ENCODE peak calls at places on chromosomes 3 and 15, in seven cellular contexts. One of them, this sample, is unnamed.

GRCh38 chr15:38745136-38745535 is 180.5 kb upstream of the RASGRP1 start:
- DNase-seq in A549: no peak
- DNase-seq in glutamatergic neuron: no peak
- DNase-seq in body of pancreas: no peak
- DNase-seq in CD8-positive, alpha-beta T cell: no peak
- DNase-seq in type B pancreatic cell: no peak
- DNase-seq in cardiac fibroblast: no peak
- DNase-seq in this sample: no peak

GRCh38 chr3:127574880-127575878 is 15.4 kb downstream of the TPRA1 start:
- DNase-seq in A549: peak; percentile 89
- DNase-seq in glutamatergic neuron: peak; percentile 83
- DNase-seq in body of pancreas: peak; percentile 86
- DNase-seq in CD8-positive, alpha-beta T cell: peak; percentile 83
- DNase-seq in type B pancreatic cell: peak; percentile 88
- DNase-seq in cardiac fibroblast: peak; percentile 96
- DNase-seq in this sample: peak; percentile 85

GRCh38 chr3:87120850-87121249 is 106.3 kb upstream of the CHMP2B start:
- DNase-seq in A549: no peak
- DNase-seq in glutamatergic neuron: no peak
- DNase-seq in body of pancreas: no peak
- DNase-seq in CD8-positive, alpha-beta T cell: no peak
- DNase-seq in type B pancreatic cell: no peak
- DNase-seq in cardiac fibroblast: no peak
- DNase-seq in this sample: no peak

GRCh38 chr3:194097141-194097880 is 38.6 kb upstream of the HES1 start:
- DNase-seq in A549: no peak
- DNase-seq in glutamatergic neuron: no peak
- DNase-seq in body of pancreas: peak; percentile 84
- DNase-seq in CD8-positive, alpha-beta T cell: no peak
- DNase-seq in type B pancreatic cell: no peak
- DNase-seq in cardiac fibroblast: no peak
- DNase-seq in this sample: no peak

GRCh38 chr15:78162038-78162437 is 12.9 kb downstream of the IDH3A start:
- DNase-seq in A549: no peak
- DNase-seq in glutamatergic neuron: no peak
- DNase-seq in body of pancreas: no peak
- DNase-seq in CD8-positive, alpha-beta T cell: peak; percentile 59
- DNase-seq in type B pancreatic cell: no peak
- DNase-seq in cardiac fibroblast: no peak
- DNase-seq in this sample: no peak

GRCh38 chr3:175260145-175260794 is 401.1 kb downstream of the NAALADL2 start:
- DNase-seq in A549: no peak
- DNase-seq in glutamatergic neuron: no peak
- DNase-seq in body of pancreas: no peak
- DNase-seq in CD8-positive, alpha-beta T cell: no peak
- DNase-seq in type B pancreatic cell: no peak
- DNase-seq in cardiac fibroblast: peak; percentile 90
- DNase-seq in this sample: no peak

GRCh38 chr3:50708620-50709019 is 33.9 kb downstream of the DOCK3 start:
- DNase-seq in A549: no peak
- DNase-seq in glutamatergic neuron: no peak
- DNase-seq in body of pancreas: no peak
- DNase-seq in CD8-positive, alpha-beta T cell: peak; percentile 28
- DNase-seq in type B pancreatic cell: no peak
- DNase-seq in cardiac fibroblast: no peak
- DNase-seq in this sample: no peak

GRCh38 chr3:4936982-4937614 is 42.1 kb upstream of the BHLHE40 start:
- DNase-seq in A549: no peak
- DNase-seq in glutamatergic neuron: no peak
- DNase-seq in body of pancreas: no peak
- DNase-seq in CD8-positive, alpha-beta T cell: no peak
- DNase-seq in type B pancreatic cell: no peak
- DNase-seq in cardiac fibroblast: no peak
- DNase-seq in this sample: no peak

GRCh38 chr15:27214032-27214431 is 243.1 kb downstream of the GABRG3 start:
- DNase-seq in A549: no peak
- DNase-seq in glutamatergic neuron: no peak
- DNase-seq in body of pancreas: no peak
- DNase-seq in CD8-positive, alpha-beta T cell: no peak
- DNase-seq in type B pancreatic cell: no peak
- DNase-seq in cardiac fibroblast: no peak
- DNase-seq in this sample: no peak

GRCh38 chr3:133805384-133805701 is 272 bp upstream of the SRPRB start:
- DNase-seq in A549: no peak
- DNase-seq in glutamatergic neuron: no peak
- DNase-seq in body of pancreas: no peak
- DNase-seq in CD8-positive, alpha-beta T cell: no peak
- DNase-seq in type B pancreatic cell: no peak
- DNase-seq in cardiac fibroblast: no peak
- DNase-seq in this sample: no peak

GRCh38 chr3:86996261-86996955 is 5.5 kb upstream of the VGLL3 start:
- DNase-seq in A549: no peak
- DNase-seq in glutamatergic neuron: no peak
- DNase-seq in body of pancreas: no peak
- DNase-seq in CD8-positive, alpha-beta T cell: no peak
- DNase-seq in type B pancreatic cell: no peak
- DNase-seq in cardiac fibroblast: peak; percentile 92
- DNase-seq in this sample: no peak

GRCh38 chr15:66578286-66578875 is 12.6 kb upstream of the LCTL start:
- DNase-seq in A549: no peak
- DNase-seq in glutamatergic neuron: no peak
- DNase-seq in body of pancreas: no peak
- DNase-seq in CD8-positive, alpha-beta T cell: no peak
- DNase-seq in type B pancreatic cell: no peak
- DNase-seq in cardiac fibroblast: peak; percentile 91
- DNase-seq in this sample: no peak

GRCh38 chr3:111336511-111336910 is 205.5 kb upstream of the CD96 start:
- DNase-seq in A549: no peak
- DNase-seq in glutamatergic neuron: no peak
- DNase-seq in body of pancreas: no peak
- DNase-seq in CD8-positive, alpha-beta T cell: no peak
- DNase-seq in type B pancreatic cell: no peak
- DNase-seq in cardiac fibroblast: no peak
- DNase-seq in this sample: no peak

GRCh38 chr15:37372064-37372463 is 271.7 kb upstream of the MEIS2 start:
- DNase-seq in A549: no peak
- DNase-seq in glutamatergic neuron: no peak
- DNase-seq in body of pancreas: no peak
- DNase-seq in CD8-positive, alpha-beta T cell: no peak
- DNase-seq in type B pancreatic cell: no peak
- DNase-seq in cardiac fibroblast: no peak
- DNase-seq in this sample: no peak

GRCh38 chr3:17090271-17090992 is 205.7 kb downstream of the PLCL2 start:
- DNase-seq in A549: no peak
- DNase-seq in glutamatergic neuron: no peak
- DNase-seq in body of pancreas: no peak
- DNase-seq in CD8-positive, alpha-beta T cell: no peak
- DNase-seq in type B pancreatic cell: no peak
- DNase-seq in cardiac fibroblast: no peak
- DNase-seq in this sample: no peak

GRCh38 chr3:146133436-146133835 is 27.5 kb downstream of the PLOD2 start:
- DNase-seq in A549: no peak
- DNase-seq in glutamatergic neuron: no peak
- DNase-seq in body of pancreas: no peak
- DNase-seq in CD8-positive, alpha-beta T cell: no peak
- DNase-seq in type B pancreatic cell: no peak
- DNase-seq in cardiac fibroblast: no peak
- DNase-seq in this sample: no peak

GRCh38 chr15:100112636-100113305 is 229.0 kb downstream of the ADAMTS17 start:
- DNase-seq in A549: no peak
- DNase-seq in glutamatergic neuron: no peak
- DNase-seq in body of pancreas: no peak
- DNase-seq in CD8-positive, alpha-beta T cell: no peak
- DNase-seq in type B pancreatic cell: no peak
- DNase-seq in cardiac fibroblast: no peak
- DNase-seq in this sample: no peak

GRCh38 chr15:66080791-66081475 is 172.6 kb downstream of the MEGF11 start:
- DNase-seq in A549: peak; percentile 40
- DNase-seq in glutamatergic neuron: peak; percentile 40
- DNase-seq in body of pancreas: peak; percentile 60
- DNase-seq in CD8-positive, alpha-beta T cell: no peak
- DNase-seq in type B pancreatic cell: no peak
- DNase-seq in cardiac fibroblast: peak; percentile 58
- DNase-seq in this sample: peak; percentile 53

GRCh38 chr3:103181175-103181574 is 746.4 kb downstream of the ZPLD1 start:
- DNase-seq in A549: no peak
- DNase-seq in glutamatergic neuron: no peak
- DNase-seq in body of pancreas: no peak
- DNase-seq in CD8-positive, alpha-beta T cell: no peak
- DNase-seq in type B pancreatic cell: no peak
- DNase-seq in cardiac fibroblast: no peak
- DNase-seq in this sample: no peak

GRCh38 chr3:68878322-68878721 is 54.0 kb downstream of the TAFA4 start:
- DNase-seq in A549: peak; percentile 4
- DNase-seq in glutamatergic neuron: no peak
- DNase-seq in body of pancreas: no peak
- DNase-seq in CD8-positive, alpha-beta T cell: no peak
- DNase-seq in type B pancreatic cell: no peak
- DNase-seq in cardiac fibroblast: peak; percentile 45
- DNase-seq in this sample: no peak

GRCh38 chr3:149271669-149272068 is 50.0 kb upstream of the CP start:
- DNase-seq in A549: no peak
- DNase-seq in glutamatergic neuron: no peak
- DNase-seq in body of pancreas: no peak
- DNase-seq in CD8-positive, alpha-beta T cell: no peak
- DNase-seq in type B pancreatic cell: no peak
- DNase-seq in cardiac fibroblast: no peak
- DNase-seq in this sample: no peak

GRCh38 chr3:186630950-186631624 is 9.1 kb upstream of the FETUB start:
- DNase-seq in A549: no peak
- DNase-seq in glutamatergic neuron: no peak
- DNase-seq in body of pancreas: no peak
- DNase-seq in CD8-positive, alpha-beta T cell: no peak
- DNase-seq in type B pancreatic cell: no peak
- DNase-seq in cardiac fibroblast: no peak
- DNase-seq in this sample: no peak

DNA sequence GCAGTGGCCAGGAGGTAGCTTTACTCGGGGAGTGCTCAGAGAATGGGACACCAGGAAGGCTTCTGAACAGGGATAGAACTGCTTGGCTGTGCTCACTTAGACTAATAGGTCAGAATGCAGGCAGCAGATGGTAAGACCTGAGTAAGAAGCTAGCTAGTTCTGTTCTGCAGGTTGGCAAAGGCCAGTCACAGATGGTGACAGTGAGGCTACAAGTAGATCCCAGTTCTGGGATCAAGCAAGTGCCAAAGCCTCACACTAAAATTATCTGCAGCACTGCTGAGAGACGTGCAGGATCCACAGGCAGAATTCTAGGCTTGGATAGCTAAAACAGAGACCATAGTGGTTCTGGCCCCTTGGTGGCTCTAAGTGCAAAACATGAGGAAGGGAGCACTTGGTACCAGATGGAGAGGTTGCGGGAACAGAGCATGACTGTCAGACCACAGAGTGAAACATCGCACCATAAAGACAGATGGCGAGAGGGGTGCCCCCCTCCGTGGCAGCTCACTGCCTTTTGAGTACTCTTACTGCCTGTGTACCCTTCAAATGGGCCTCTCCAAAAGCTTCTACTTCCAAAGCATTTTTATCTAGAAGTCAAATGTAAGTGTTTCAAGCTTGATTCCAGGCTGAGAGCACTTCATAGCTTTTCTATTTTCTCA is 3.6 kb upstream of the GLCE start:
- DNase-seq in A549: no peak
- DNase-seq in glutamatergic neuron: peak; percentile 51
- DNase-seq in body of pancreas: no peak
- DNase-seq in CD8-positive, alpha-beta T cell: no peak
- DNase-seq in type B pancreatic cell: no peak
- DNase-seq in cardiac fibroblast: no peak
- DNase-seq in this sample: no peak
- TF ChIP-seq CTCF in A549: no peak
- TF ChIP-seq CTCF in glutamatergic neuron: no peak
- TF ChIP-seq CTCF in body of pancreas: no peak
- TF ChIP-seq CTCF in CD8-positive, alpha-beta T cell: no peak
- TF ChIP-seq CTCF in type B pancreatic cell: no peak
- TF ChIP-seq CTCF in cardiac fibroblast: no peak
- TF ChIP-seq CTCF in this sample: no peak

GRCh38 chr3:27943106-27943505 is 221.0 kb upstream of the EOMES start:
- DNase-seq in A549: peak; percentile 36
- DNase-seq in glutamatergic neuron: peak; percentile 41
- DNase-seq in body of pancreas: no peak
- DNase-seq in CD8-positive, alpha-beta T cell: no peak
- DNase-seq in type B pancreatic cell: no peak
- DNase-seq in cardiac fibroblast: peak; percentile 45
- DNase-seq in this sample: peak; percentile 4
- TF ChIP-seq CTCF in A549: peak; percentile 22
- TF ChIP-seq CTCF in glutamatergic neuron: peak; percentile 26
- TF ChIP-seq CTCF in body of pancreas: peak; percentile 33
- TF ChIP-seq CTCF in CD8-positive, alpha-beta T cell: peak; percentile 19
- TF ChIP-seq CTCF in type B pancreatic cell: peak; percentile 56
- TF ChIP-seq CTCF in cardiac fibroblast: peak; percentile 59
- TF ChIP-seq CTCF in this sample: no peak

DNA sequence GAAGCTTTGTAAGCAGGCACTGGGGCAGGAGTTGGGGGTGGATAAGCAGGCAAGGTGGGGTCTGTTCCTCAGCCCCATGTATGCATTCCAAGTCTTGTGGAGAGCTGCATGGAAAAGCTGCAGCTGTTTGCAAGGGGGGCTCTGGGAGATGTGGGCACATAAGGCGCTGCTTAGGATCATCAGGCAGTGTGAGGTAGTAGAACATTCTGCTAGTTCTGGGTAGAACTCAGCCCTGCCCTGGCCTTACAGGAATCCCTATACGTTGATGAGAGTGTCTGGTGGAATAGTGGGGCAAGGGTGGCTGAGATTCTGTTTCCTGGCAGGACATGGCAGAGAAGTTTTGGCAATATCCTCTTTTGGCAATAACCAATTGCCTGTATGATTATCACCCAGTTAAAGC is 154.3 kb upstream of the LRIG1 start:
- DNase-seq in A549: no peak
- DNase-seq in glutamatergic neuron: no peak
- DNase-seq in body of pancreas: no peak
- DNase-seq in CD8-positive, alpha-beta T cell: no peak
- DNase-seq in type B pancreatic cell: no peak
- DNase-seq in cardiac fibroblast: no peak
- DNase-seq in this sample: no peak
- TF ChIP-seq CTCF in A549: no peak
- TF ChIP-seq CTCF in glutamatergic neuron: no peak
- TF ChIP-seq CTCF in body of pancreas: no peak
- TF ChIP-seq CTCF in CD8-positive, alpha-beta T cell: no peak
- TF ChIP-seq CTCF in type B pancreatic cell: no peak
- TF ChIP-seq CTCF in cardiac fibroblast: no peak
- TF ChIP-seq CTCF in this sample: no peak

DNA sequence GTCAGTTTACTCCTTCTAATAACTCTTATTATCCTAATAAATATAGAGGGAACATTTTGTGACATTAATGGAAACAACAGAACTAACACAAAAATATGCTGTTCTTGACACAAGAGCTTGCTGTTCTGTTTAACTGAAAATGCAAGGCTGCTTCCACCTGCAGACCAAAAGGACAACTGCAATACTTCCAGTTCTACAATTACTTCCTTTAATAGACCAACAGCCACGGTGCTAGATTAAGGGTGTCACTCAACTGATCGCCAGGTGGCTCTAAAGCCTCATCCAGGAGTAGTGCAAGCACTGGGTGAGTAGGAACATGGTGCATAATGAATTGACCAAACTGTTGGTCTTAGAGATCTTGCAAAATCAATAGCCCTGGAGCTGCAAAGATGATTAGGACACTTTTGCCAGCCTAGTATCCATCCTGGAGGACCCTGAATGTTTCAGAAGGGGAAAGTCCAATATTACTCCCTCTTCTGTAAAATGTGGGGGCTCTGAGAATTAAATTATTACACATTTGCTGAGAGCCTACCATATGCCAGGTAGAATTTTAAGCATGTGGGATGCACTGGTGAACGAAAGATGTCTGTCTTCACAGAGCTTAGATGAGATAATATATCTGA is 3.6 kb upstream of the CLDN16 start:
- DNase-seq in A549: peak; percentile 91
- DNase-seq in glutamatergic neuron: no peak
- DNase-seq in body of pancreas: peak; percentile 44
- DNase-seq in CD8-positive, alpha-beta T cell: no peak
- DNase-seq in type B pancreatic cell: no peak
- DNase-seq in cardiac fibroblast: peak; percentile 77
- DNase-seq in this sample: no peak
- TF ChIP-seq CTCF in A549: peak; percentile 85
- TF ChIP-seq CTCF in glutamatergic neuron: no peak
- TF ChIP-seq CTCF in body of pancreas: peak; percentile 73
- TF ChIP-seq CTCF in CD8-positive, alpha-beta T cell: no peak
- TF ChIP-seq CTCF in type B pancreatic cell: no peak
- TF ChIP-seq CTCF in cardiac fibroblast: peak; percentile 68
- TF ChIP-seq CTCF in this sample: no peak

This sample was measured in nephron progenitor cell.